ENCODE peak calls at places on chromosome 20, in seven cellular contexts. X, Y, O, B, L, S and I are unnamed samples.

GRCh38 chr20:35269055-35269781 is 8.7 kb downstream of the MMP24OS start:
- DNase-seq in S (peak), X (peak), O (peak), B (peak), L (peak), Y (peak), I (peak)

GRCh38 chr20:48823960-48824497 is 3.8 kb downstream of the PREX1 start:
- DNase-seq in O (peak), Y (peak), L (peak), S (no peak), X (no peak), B (no peak), I (peak)

GRCh38 chr20:17878912-17879602 is 89.5 kb downstream of the SNX5 start:
- DNase-seq in L (no peak), Y (no peak), O (no peak), S (no peak), B (no peak), X (no peak), I (no peak)

GRCh38 chr20:11261533-11262000 is 587.8 kb upstream of the JAG1 start:
- DNase-seq in X (peak), S (no peak), Y (peak), B (no peak), O (peak), L (peak), I (peak)

GRCh38 chr20:64003970-64004725 is 23.2 kb downstream of the PRPF6 start:
- DNase-seq in B (no peak), L (no peak), Y (no peak), O (no peak), S (no peak), X (no peak), I (no peak)

GRCh38 chr20:20699144-20699543 is 13.3 kb downstream of the RALGAPA2 start:
- DNase-seq in X (no peak), L (no peak), Y (no peak), O (peak), B (no peak), S (no peak), I (peak)

GRCh38 chr20:47784599-47785320 is 521 bp downstream of the SULF2 start:
- DNase-seq in X (peak), O (peak), L (peak), S (no peak), B (peak), Y (no peak), I (peak)

GRCh38 chr20:46232575-46232974 is 75.7 kb downstream of the CDH22 start:
- DNase-seq in Y (no peak), L (no peak), O (no peak), X (no peak), S (no peak), B (no peak), I (no peak)

GRCh38 chr20:39190666-39191570 is 228.8 kb downstream of the DHX35 start:
- DNase-seq in L (no peak), Y (no peak), O (no peak), X (peak), B (no peak), S (no peak), I (no peak)

GRCh38 chr20:53582574-53583351 is 10.9 kb downstream of the ZNF217 start:
- DNase-seq in S (peak), B (no peak), L (peak), X (peak), Y (no peak), O (peak), I (peak)

GRCh38 chr20:57061058-57061900 is 205.2 kb downstream of the BMP7 start:
- DNase-seq in S (no peak), B (no peak), X (peak), Y (peak), O (peak), L (no peak), I (peak)

GRCh38 chr20:56788041-56788670 is 159.1 kb downstream of the TFAP2C start:
- DNase-seq in L (peak), O (peak), X (peak), B (peak), S (peak), Y (peak), I (peak)

GRCh38 chr20:46820682-46821081 is 74.0 kb upstream of the EYA2 start:
- DNase-seq in O (no peak), S (no peak), L (no peak), B (no peak), X (no peak), Y (no peak), I (peak)

GRCh38 chr20:12152996-12153395 is 235.3 kb downstream of the BTBD3 start:
- DNase-seq in O (peak), X (no peak), B (no peak), L (peak), S (no peak), Y (no peak), I (peak)

GRCh38 chr20:57809661-57810172 is 99.9 kb upstream of the PMEPA1 start:
- DNase-seq in S (no peak), X (peak), O (no peak), B (peak), Y (no peak), L (no peak), I (no peak)

GRCh38 chr20:57672164-57672563 is 37.7 kb downstream of the PMEPA1 start:
- DNase-seq in O (peak), Y (no peak), S (peak), X (no peak), L (peak), B (peak), I (no peak)

GRCh38 chr20:31494131-31494530 is 19.0 kb downstream of the REM1 start:
- DNase-seq in O (no peak), Y (no peak), X (peak), S (no peak), L (peak), B (no peak), I (peak)

GRCh38 chr20:49312661-49313060 is 34.8 kb upstream of the ZNFX1 start:
- DNase-seq in S (no peak), X (no peak), L (no peak), B (no peak), Y (no peak), O (no peak), I (no peak)

GRCh38 chr20:45049904-45050471 is 50.9 kb downstream of the KCNS1 start:
- DNase-seq in X (no peak), Y (no peak), B (no peak), S (no peak), L (no peak), O (no peak), I (no peak)
- H3K4me3 ChIP-seq in X (no peak), Y (no peak), B (no peak), S (no peak), L (no peak), O (no peak), I (no peak)

GRCh38 chr20:37525810-37526209 is 1.9 kb downstream of the BLCAP start:
- DNase-seq in S (no peak), X (no peak), L (no peak), Y (no peak), B (no peak), O (no peak), I (no peak)
- H3K4me3 ChIP-seq in S (no peak), X (no peak), L (peak), Y (peak), B (peak), O (no peak), I (peak)

GRCh38 chr20:36465109-36466080 is 75.9 kb upstream of the MYL9 start:
- DNase-seq in B (peak), X (peak), S (no peak), O (peak), Y (peak), L (peak), I (peak)
- H3K4me3 ChIP-seq in B (peak), X (no peak), S (no peak), O (no peak), Y (no peak), L (no peak), I (peak)

DNA sequence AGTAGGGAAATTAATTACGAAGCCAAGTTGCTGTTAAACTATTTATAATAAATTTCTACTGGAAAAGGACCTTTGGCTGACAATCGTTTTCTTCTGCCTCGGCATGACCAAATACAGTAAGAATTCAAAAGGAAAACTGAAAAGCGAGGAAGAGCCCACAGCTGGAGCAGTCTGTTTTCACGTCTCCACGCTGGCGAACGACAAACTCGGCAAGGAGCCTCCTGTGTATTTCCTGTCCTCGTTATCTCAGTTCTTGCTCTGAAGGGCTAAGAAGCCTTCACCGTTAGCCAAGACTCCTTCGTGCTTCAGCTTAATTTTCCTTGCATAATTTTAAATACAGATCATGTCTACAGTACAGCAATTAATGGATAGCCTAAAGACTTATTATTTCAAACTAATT is 214.3 kb upstream of the PLCB4 start:
- DNase-seq in Y (no peak), X (peak), S (peak), B (peak), L (peak), O (peak), I (peak)
- H3K4me3 ChIP-seq in Y (no peak), X (no peak), S (no peak), B (peak), L (peak), O (no peak), I (peak)

GRCh38 chr20:59095140-59095539 is 52.6 kb upstream of the PRELID3B start:
- DNase-seq in L (no peak), Y (no peak), B (no peak), X (no peak), S (no peak), O (no peak), I (no peak)
- H3K4me3 ChIP-seq in L (no peak), Y (no peak), B (no peak), X (no peak), S (no peak), O (no peak), I (no peak)

DNA sequence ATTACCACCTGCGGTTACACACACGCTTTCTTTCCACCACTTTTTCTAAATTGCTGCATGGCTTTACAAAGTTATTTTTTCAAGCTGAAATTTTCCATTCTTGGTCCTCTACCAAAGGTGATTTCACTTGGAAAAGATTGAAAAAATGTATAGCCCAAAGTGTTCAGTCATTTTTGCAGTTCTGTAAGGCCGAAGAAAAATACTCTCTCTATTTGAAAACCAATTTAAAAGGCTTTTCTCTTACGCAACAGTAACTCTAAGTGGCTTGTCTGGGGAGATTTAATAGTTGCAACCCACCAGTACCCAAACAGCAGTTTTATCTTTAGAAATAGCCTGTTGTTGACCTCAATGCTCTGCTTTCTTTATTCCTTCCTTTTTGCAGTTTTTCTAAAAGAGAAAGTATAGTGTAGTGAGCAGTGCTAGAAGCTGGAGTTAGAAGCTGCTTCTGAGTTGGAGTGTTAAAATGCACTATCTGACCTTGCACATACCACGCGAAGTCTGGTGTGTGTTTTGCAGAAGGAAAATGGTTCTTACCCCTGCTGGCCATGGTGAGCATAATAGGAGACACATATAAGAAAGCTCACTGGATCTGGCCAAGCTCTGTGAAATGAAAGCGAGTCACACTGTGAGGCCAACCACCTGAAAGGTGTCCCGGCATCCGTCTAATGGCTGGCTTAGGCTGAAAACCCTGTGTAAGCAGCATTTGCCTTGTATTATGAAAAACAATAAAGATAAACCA is 271.6 kb upstream of the PRND start:
- DNase-seq in O (peak), S (peak), Y (no peak), L (peak), B (no peak), X (peak), I (peak)
- H3K4me3 ChIP-seq in O (no peak), S (no peak), Y (no peak), L (no peak), B (no peak), X (no peak), I (no peak)

GRCh38 chr20:4722993-4723392 is 1.3 kb downstream of the PRND start:
- DNase-seq in L (no peak), Y (no peak), O (no peak), B (no peak), X (no peak), S (no peak), I (no peak)
- H3K4me3 ChIP-seq in L (no peak), Y (no peak), O (no peak), B (no peak), X (no peak), S (no peak), I (no peak)

GRCh38 chr20:25040438-25040831 is 17.5 kb downstream of the ACSS1 start:
- DNase-seq in Y (no peak), X (no peak), L (peak), S (peak), B (peak), O (peak), I (peak)
- H3K4me3 ChIP-seq in Y (no peak), X (no peak), L (no peak), S (no peak), B (peak), O (no peak), I (no peak)